ENCODE peak calls at places on chromosomes 7 and 10, in eight cellular contexts. W, Q, J, K, L, V, E and P are unnamed samples.
A peak's percentile ranks its signal among the peaks of the same experiment; 100 is the strongest.

GRCh38 chr7:158252837-158253669 is 334.6 kb downstream of the PTPRN2 start:
- DNase-seq in K (no peak), E (no peak), V (peak; percentile 12), W (no peak), L (no peak), J (no peak), Q (no peak), P (no peak)

GRCh38 chr10:123135415-123136141 is at the start of gene HMX3:
- DNase-seq in W (no peak), J (no peak), V (no peak), L (no peak), E (no peak), Q (no peak), K (peak; percentile 36), P (peak; percentile 26)

GRCh38 chr10:88245974-88246511 is 337.1 kb downstream of the RNLS start:
- DNase-seq in V (no peak), W (no peak), J (no peak), L (no peak), Q (no peak), E (no peak), K (no peak), P (no peak)

GRCh38 chr10:63633677-63634487 is 112.7 kb downstream of the REEP3 start:
- DNase-seq in W (no peak), J (peak; percentile 39), Q (no peak), L (peak; percentile 67), V (no peak), E (no peak), K (no peak), P (no peak)

GRCh38 chr10:131159771-131160170 is 151.8 kb downstream of the TCERG1L start:
- DNase-seq in V (no peak), E (no peak), J (no peak), L (no peak), W (no peak), K (no peak), Q (no peak), P (no peak)

GRCh38 chr7:129401968-129402860 is 32.0 kb upstream of the STRIP2 start:
- DNase-seq in E (no peak), L (peak; percentile 35), V (no peak), K (no peak), W (no peak), J (no peak), Q (no peak), P (no peak)

GRCh38 chr10:49139866-49140195 is 6.0 kb upstream of the FAM170B start:
- DNase-seq in K (no peak), L (peak; percentile 99), E (peak; percentile 83), V (no peak), W (peak; percentile 90), J (peak; percentile 91), Q (peak; percentile 35), P (peak; percentile 63)

GRCh38 chr10:95561200-95562177 is at the start of gene SORBS1:
- DNase-seq in W (peak; percentile 54), J (peak; percentile 100), K (peak; percentile 84), Q (peak; percentile 80), L (peak; percentile 95), V (peak; percentile 97), E (peak; percentile 87), P (peak; percentile 94)

GRCh38 chr10:110860576-110861241 is 11.0 kb upstream of the PDCD4 start:
- DNase-seq in Q (no peak), L (no peak), J (no peak), K (peak; percentile 26), E (no peak), W (no peak), V (peak; percentile 64), P (no peak)

GRCh38 chr7:4115442-4115841 is 566.7 kb upstream of the FOXK1 start:
- DNase-seq in E (no peak), L (no peak), W (no peak), K (no peak), V (no peak), Q (no peak), J (no peak), P (no peak)

GRCh38 chr10:110355922-110356627 is 51.4 kb upstream of the SMNDC1 start:
- DNase-seq in E (no peak), W (no peak), Q (no peak), V (no peak), J (no peak), K (peak; percentile 44), L (no peak), P (no peak)

GRCh38 chr7:143181349-143181748 is 1.9 kb upstream of the TAS2R39 start:
- DNase-seq in L (no peak), E (no peak), W (no peak), J (no peak), Q (no peak), K (no peak), V (no peak), P (no peak)

GRCh38 chr7:151142686-151143040 is 24.8 kb downstream of the GBX1 start:
- DNase-seq in W (no peak), Q (no peak), V (no peak), E (no peak), J (no peak), L (no peak), K (no peak), P (no peak)

GRCh38 chr10:6234371-6234770 is 31.6 kb downstream of the PFKFB3 start:
- DNase-seq in V (no peak), Q (no peak), J (no peak), W (no peak), E (no peak), K (no peak), L (no peak), P (no peak)

GRCh38 chr7:112444505-112444904 is 5.8 kb upstream of the IFRD1 start:
- DNase-seq in E (no peak), J (no peak), K (no peak), W (no peak), L (no peak), V (no peak), Q (no peak), P (no peak)

GRCh38 chr7:129684777-129685176 is 73.3 kb downstream of the NRF1 start:
- DNase-seq in Q (no peak), E (no peak), W (no peak), J (no peak), V (no peak), K (no peak), L (peak; percentile 28), P (no peak)

GRCh38 chr10:24463683-24464426 is 254.9 kb downstream of the KIAA1217 start:
- DNase-seq in K (no peak), V (peak; percentile 58), E (peak; percentile 96), L (peak; percentile 87), Q (peak; percentile 15), J (peak; percentile 48), W (no peak), P (peak; percentile 64)

GRCh38 chr7:77687747-77688144 is 8.5 kb upstream of the RSBN1L start:
- DNase-seq in J (no peak), V (no peak), Q (no peak), K (no peak), E (no peak), W (no peak), L (no peak), P (no peak)

GRCh38 chr10:13938940-13939339 is 352.2 kb downstream of the PRPF18 start:
- DNase-seq in W (no peak), J (no peak), V (no peak), Q (no peak), K (no peak), L (no peak), E (no peak), P (no peak)

GRCh38 chr10:11181996-11182395 is 164.3 kb downstream of the CELF2 start:
- DNase-seq in J (no peak), V (no peak), Q (no peak), L (no peak), W (no peak), E (peak; percentile 5), K (no peak), P (no peak)

GRCh38 chr10:128275405-128275804 is 149.2 kb upstream of the MKI67 start:
- DNase-seq in L (no peak), Q (no peak), K (no peak), E (no peak), W (no peak), J (no peak), V (no peak), P (no peak)